ENCODE peak calls at places on chromosomes 7 and 10, in seven cellular contexts. One of them, this sample, is unnamed.

GRCh38 chr10:46554166-46554781 is 2.2 kb downstream of the GPRIN2 start:
- DNase-seq in Peyer's patch: no peak
- DNase-seq in OCI-LY7: no peak
- DNase-seq in right cardiac atrium: no peak
- DNase-seq in stomach: no peak
- DNase-seq in PC-3: no peak
- DNase-seq in foreskin fibroblast: no peak
- DNase-seq in this sample: no peak

GRCh38 chr7:14340415-14341079 is 351.1 kb upstream of the ETV1 start:
- DNase-seq in Peyer's patch: no peak
- DNase-seq in OCI-LY7: no peak
- DNase-seq in right cardiac atrium: no peak
- DNase-seq in stomach: no peak
- DNase-seq in PC-3: no peak
- DNase-seq in foreskin fibroblast: no peak
- DNase-seq in this sample: no peak

GRCh38 chr10:59336632-59337031 is 25.7 kb downstream of the FAM13C start:
- DNase-seq in Peyer's patch: no peak
- DNase-seq in OCI-LY7: no peak
- DNase-seq in right cardiac atrium: no peak
- DNase-seq in stomach: no peak
- DNase-seq in PC-3: no peak
- DNase-seq in foreskin fibroblast: peak
- DNase-seq in this sample: no peak

GRCh38 chr7:156766666-156767065 is 126.1 kb downstream of the RNF32 start:
- DNase-seq in Peyer's patch: no peak
- DNase-seq in OCI-LY7: no peak
- DNase-seq in right cardiac atrium: no peak
- DNase-seq in stomach: no peak
- DNase-seq in PC-3: no peak
- DNase-seq in foreskin fibroblast: no peak
- DNase-seq in this sample: no peak

GRCh38 chr7:11450246-11450645 is 381.8 kb downstream of the THSD7A start:
- DNase-seq in Peyer's patch: no peak
- DNase-seq in OCI-LY7: no peak
- DNase-seq in right cardiac atrium: no peak
- DNase-seq in stomach: no peak
- DNase-seq in PC-3: no peak
- DNase-seq in foreskin fibroblast: no peak
- DNase-seq in this sample: no peak

GRCh38 chr10:114208351-114208750 is 29.2 kb downstream of the TDRD1 start:
- DNase-seq in Peyer's patch: no peak
- DNase-seq in OCI-LY7: no peak
- DNase-seq in right cardiac atrium: no peak
- DNase-seq in stomach: no peak
- DNase-seq in PC-3: no peak
- DNase-seq in foreskin fibroblast: no peak
- DNase-seq in this sample: no peak

GRCh38 chr10:97498841-97499560 is at the start of gene UBTD1:
- DNase-seq in Peyer's patch: peak
- DNase-seq in OCI-LY7: peak
- DNase-seq in right cardiac atrium: no peak
- DNase-seq in stomach: peak
- DNase-seq in PC-3: no peak
- DNase-seq in foreskin fibroblast: peak
- DNase-seq in this sample: peak

GRCh38 chr7:149161241-149161848 is 14.1 kb downstream of the ZNF398 start:
- DNase-seq in Peyer's patch: no peak
- DNase-seq in OCI-LY7: no peak
- DNase-seq in right cardiac atrium: no peak
- DNase-seq in stomach: no peak
- DNase-seq in PC-3: peak
- DNase-seq in foreskin fibroblast: peak
- DNase-seq in this sample: no peak

GRCh38 chr10:47031953-47032465 is 120.8 kb downstream of the PTPN20 start:
- DNase-seq in Peyer's patch: no peak
- DNase-seq in OCI-LY7: no peak
- DNase-seq in right cardiac atrium: no peak
- DNase-seq in stomach: no peak
- DNase-seq in PC-3: no peak
- DNase-seq in foreskin fibroblast: peak
- DNase-seq in this sample: no peak

GRCh38 chr7:30596043-30596641 is 1.5 kb downstream of the GARS1 start:
- DNase-seq in Peyer's patch: no peak
- DNase-seq in OCI-LY7: peak
- DNase-seq in right cardiac atrium: no peak
- DNase-seq in stomach: no peak
- DNase-seq in PC-3: peak
- DNase-seq in foreskin fibroblast: peak
- DNase-seq in this sample: peak

GRCh38 chr10:3787001-3787400 is 2.0 kb upstream of the KLF6 start:
- DNase-seq in Peyer's patch: peak
- DNase-seq in OCI-LY7: no peak
- DNase-seq in right cardiac atrium: no peak
- DNase-seq in stomach: no peak
- DNase-seq in PC-3: peak
- DNase-seq in foreskin fibroblast: no peak
- DNase-seq in this sample: peak

GRCh38 chr7:158702196-158702595 is 2.4 kb downstream of the NCAPG2 start:
- DNase-seq in Peyer's patch: no peak
- DNase-seq in OCI-LY7: no peak
- DNase-seq in right cardiac atrium: no peak
- DNase-seq in stomach: no peak
- DNase-seq in PC-3: no peak
- DNase-seq in foreskin fibroblast: no peak
- DNase-seq in this sample: no peak

GRCh38 chr7:137757146-137757925 is 89.4 kb downstream of the DGKI start:
- DNase-seq in Peyer's patch: no peak
- DNase-seq in OCI-LY7: no peak
- DNase-seq in right cardiac atrium: no peak
- DNase-seq in stomach: no peak
- DNase-seq in PC-3: no peak
- DNase-seq in foreskin fibroblast: peak
- DNase-seq in this sample: no peak

GRCh38 chr7:67552738-67553137 is 556.1 kb downstream of the TYW1 start:
- DNase-seq in Peyer's patch: no peak
- DNase-seq in OCI-LY7: no peak
- DNase-seq in right cardiac atrium: no peak
- DNase-seq in stomach: no peak
- DNase-seq in PC-3: no peak
- DNase-seq in foreskin fibroblast: no peak
- DNase-seq in this sample: no peak

GRCh38 chr7:101953248-101953819 is 135.9 kb downstream of the CUX1 start:
- DNase-seq in Peyer's patch: no peak
- DNase-seq in OCI-LY7: no peak
- DNase-seq in right cardiac atrium: no peak
- DNase-seq in stomach: no peak
- DNase-seq in PC-3: peak
- DNase-seq in foreskin fibroblast: peak
- DNase-seq in this sample: no peak

GRCh38 chr10:96238889-96239624 is 32.3 kb downstream of the BLNK start:
- DNase-seq in Peyer's patch: no peak
- DNase-seq in OCI-LY7: no peak
- DNase-seq in right cardiac atrium: no peak
- DNase-seq in stomach: no peak
- DNase-seq in PC-3: no peak
- DNase-seq in foreskin fibroblast: no peak
- DNase-seq in this sample: no peak

DNA sequence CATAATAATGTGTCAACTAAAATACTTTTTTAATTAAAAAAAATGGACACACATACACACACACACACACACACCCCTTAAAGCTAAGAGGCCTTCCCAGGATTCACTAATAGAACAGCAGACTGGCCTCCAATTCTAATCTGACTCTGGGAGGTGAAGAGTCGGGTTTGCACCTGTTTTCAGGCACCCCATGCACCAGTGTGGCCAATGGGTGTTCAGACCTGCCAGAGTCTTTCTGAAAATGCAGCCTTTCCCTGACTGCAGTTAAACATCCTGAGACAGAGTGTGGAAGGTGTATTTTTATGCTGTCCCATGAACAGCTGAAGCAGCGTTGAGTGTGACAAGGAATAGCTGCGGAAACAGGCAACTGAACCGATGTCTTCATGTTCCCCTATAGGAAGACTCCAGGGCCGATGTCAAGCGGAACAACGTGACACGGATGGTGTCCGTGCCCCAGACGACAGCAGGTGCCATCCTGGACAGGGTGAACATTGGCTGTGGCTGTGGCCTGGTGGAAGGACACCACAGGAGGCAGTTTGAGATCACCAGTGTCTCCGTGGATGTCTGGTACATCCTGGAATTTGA is 74.6 kb upstream of the LYZL2 start:
- DNase-seq in Peyer's patch: no peak
- DNase-seq in OCI-LY7: peak
- DNase-seq in right cardiac atrium: no peak
- DNase-seq in stomach: no peak
- DNase-seq in PC-3: no peak
- DNase-seq in foreskin fibroblast: no peak
- DNase-seq in this sample: no peak
- H3K4me3 ChIP-seq in Peyer's patch: no peak
- H3K4me3 ChIP-seq in OCI-LY7: peak
- H3K4me3 ChIP-seq in right cardiac atrium: no peak
- H3K4me3 ChIP-seq in stomach: no peak
- H3K4me3 ChIP-seq in PC-3: no peak
- H3K4me3 ChIP-seq in foreskin fibroblast: no peak
- H3K4me3 ChIP-seq in this sample: no peak

DNA sequence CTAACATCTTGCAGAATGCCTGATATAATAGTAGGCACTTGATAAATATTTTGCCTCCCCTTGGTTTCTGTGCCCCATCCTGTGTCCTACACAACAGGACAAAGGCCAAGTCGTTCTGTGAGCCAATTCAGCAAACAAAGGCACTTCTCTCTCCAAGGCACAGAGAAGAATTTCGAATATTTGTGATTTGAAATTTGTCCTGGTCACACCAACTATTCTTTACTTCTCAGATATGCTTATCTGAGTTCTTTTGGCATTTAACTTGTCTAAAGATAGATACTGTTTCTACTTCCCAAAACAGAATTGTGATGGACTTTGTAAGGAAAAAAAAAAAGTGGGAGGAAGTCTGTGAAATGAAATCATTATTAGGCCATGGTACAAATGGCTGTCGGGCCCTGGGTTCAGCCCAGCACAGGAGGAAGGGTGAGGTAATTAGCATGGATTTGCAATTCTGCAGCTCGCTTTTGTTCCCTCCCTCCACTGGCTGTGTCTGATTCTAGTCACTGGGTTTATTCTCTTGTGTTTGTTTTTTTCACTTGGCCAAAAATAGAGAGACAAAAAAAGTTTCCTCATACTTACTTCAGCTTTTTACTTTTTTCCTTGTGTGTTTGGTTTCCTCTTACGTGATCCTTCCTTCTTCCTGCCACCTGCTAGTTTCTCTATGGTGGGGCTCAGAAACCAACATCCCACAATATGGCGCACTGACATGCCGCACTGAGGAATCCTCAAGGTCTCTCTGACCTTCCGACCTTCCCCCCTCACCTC is 108.2 kb upstream of the MKLN1 start:
- DNase-seq in Peyer's patch: peak
- DNase-seq in OCI-LY7: peak
- DNase-seq in right cardiac atrium: peak
- DNase-seq in stomach: no peak
- DNase-seq in PC-3: no peak
- DNase-seq in foreskin fibroblast: no peak
- DNase-seq in this sample: no peak
- H3K4me3 ChIP-seq in Peyer's patch: no peak
- H3K4me3 ChIP-seq in OCI-LY7: peak
- H3K4me3 ChIP-seq in right cardiac atrium: no peak
- H3K4me3 ChIP-seq in stomach: no peak
- H3K4me3 ChIP-seq in PC-3: no peak
- H3K4me3 ChIP-seq in foreskin fibroblast: no peak
- H3K4me3 ChIP-seq in this sample: no peak

DNA sequence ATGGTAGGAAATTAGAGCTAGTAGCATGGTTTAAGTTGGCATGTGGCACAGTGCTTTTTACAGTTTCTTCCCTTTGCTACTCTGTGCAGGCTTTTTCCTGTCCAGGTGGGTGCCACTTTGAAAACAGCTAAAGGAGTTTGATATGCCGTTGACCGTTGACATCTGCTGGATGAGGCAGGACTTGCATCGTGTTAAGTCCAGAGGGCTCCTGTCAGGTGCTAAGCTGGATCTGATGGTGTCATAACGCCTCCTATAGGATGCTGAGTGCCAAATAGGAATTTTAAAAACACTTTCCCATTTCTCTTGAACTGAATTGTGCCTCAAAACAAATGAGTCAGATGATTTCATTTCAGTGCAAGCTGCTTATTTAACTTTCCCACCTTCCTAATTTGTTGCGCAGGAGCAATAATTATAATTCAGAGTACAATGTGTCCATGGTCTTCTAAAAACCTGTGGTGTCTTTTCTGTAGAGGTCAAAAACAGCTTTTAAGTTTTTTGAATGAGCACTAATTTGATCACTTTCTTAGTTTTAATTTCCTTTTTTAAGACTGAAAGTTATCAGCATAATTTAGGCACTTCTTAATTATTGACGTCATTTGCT is 178.3 kb downstream of the CDCA7L start:
- DNase-seq in Peyer's patch: peak
- DNase-seq in OCI-LY7: peak
- DNase-seq in right cardiac atrium: no peak
- DNase-seq in stomach: peak
- DNase-seq in PC-3: peak
- DNase-seq in foreskin fibroblast: peak
- DNase-seq in this sample: peak
- H3K4me3 ChIP-seq in Peyer's patch: no peak
- H3K4me3 ChIP-seq in OCI-LY7: no peak
- H3K4me3 ChIP-seq in right cardiac atrium: no peak
- H3K4me3 ChIP-seq in stomach: no peak
- H3K4me3 ChIP-seq in PC-3: no peak
- H3K4me3 ChIP-seq in foreskin fibroblast: no peak
- H3K4me3 ChIP-seq in this sample: no peak

DNA sequence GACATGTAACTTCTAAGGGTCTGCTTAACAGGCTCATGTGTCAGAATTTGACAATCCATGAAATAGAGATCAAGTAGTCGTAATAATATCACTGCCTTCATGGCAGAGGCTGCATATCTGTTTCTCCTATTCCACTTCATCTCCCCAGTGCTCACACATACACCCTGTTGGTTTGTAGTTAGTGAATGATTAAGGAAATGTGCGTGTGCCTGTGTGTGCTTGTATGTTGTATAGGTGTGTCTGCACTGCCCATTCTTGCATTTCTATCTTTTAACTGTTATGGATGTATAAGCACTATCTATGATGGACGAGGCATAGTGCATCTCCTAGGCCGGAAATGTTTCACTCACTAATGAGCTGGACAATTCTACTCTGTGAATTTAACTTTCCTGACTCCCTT is 985.2 kb downstream of the LRMDA start:
- DNase-seq in Peyer's patch: no peak
- DNase-seq in OCI-LY7: no peak
- DNase-seq in right cardiac atrium: no peak
- DNase-seq in stomach: no peak
- DNase-seq in PC-3: no peak
- DNase-seq in foreskin fibroblast: no peak
- DNase-seq in this sample: no peak
- H3K4me3 ChIP-seq in Peyer's patch: no peak
- H3K4me3 ChIP-seq in OCI-LY7: no peak
- H3K4me3 ChIP-seq in right cardiac atrium: no peak
- H3K4me3 ChIP-seq in stomach: no peak
- H3K4me3 ChIP-seq in PC-3: no peak
- H3K4me3 ChIP-seq in foreskin fibroblast: no peak
- H3K4me3 ChIP-seq in this sample: no peak

This sample was measured in colonic mucosa.